ENCODE peak calls at places on chromosomes 7 and 10, in four cellular contexts. Q is activated CD4-positive, alpha-beta T cell treated with anti-CD3 and anti-CD28 coated beads, Interleukin-2, amount 50 U/mL, for 24 hours; W is A172; D is mesothelial cell of epicardium. L is an unnamed sample.

GRCh38 chr10:19788075-19788686 is 28.1 kb upstream of the PLXDC2 start:
- DNase-seq in Q (no peak), W (peak), D (no peak), L (no peak)

GRCh38 chr10:822197-822596 is 109.3 kb downstream of the LARP4B start:
- DNase-seq in D (no peak), W (no peak), Q (no peak), L (no peak)

GRCh38 chr7:134714791-134715190 is 64.6 kb upstream of the CALD1 start:
- DNase-seq in D (no peak), Q (no peak), W (no peak), L (no peak)

GRCh38 chr7:25223206-25223605 is 5.1 kb downstream of the NPVF start:
- DNase-seq in W (no peak), Q (no peak), D (no peak), L (no peak)

GRCh38 chr10:19658622-19659233 is 157.5 kb upstream of the PLXDC2 start:
- DNase-seq in W (no peak), D (no peak), Q (no peak), L (no peak)

GRCh38 chr7:88218836-88219605 is 817 bp downstream of the SRI start:
- DNase-seq in Q (no peak), D (no peak), W (peak), L (peak)

GRCh38 chr7:138992052-138992531 is 10.9 kb upstream of the KIAA1549 start:
- DNase-seq in W (no peak), D (no peak), Q (no peak), L (no peak)

GRCh38 chr7:130380121-130380860 is at the start of gene CPA1:
- DNase-seq in W (peak), D (no peak), Q (no peak), L (no peak)

GRCh38 chr7:1243964-1244416 is 11.3 kb downstream of the UNCX start:
- DNase-seq in Q (no peak), D (peak), W (no peak), L (peak)

GRCh38 chr10:68096913-68097509 is 12.3 kb upstream of the MYPN start:
- DNase-seq in Q (no peak), W (peak), D (no peak), L (no peak)